ENCODE peak calls at places on chromosome 14, in five cellular contexts. One of them, this sample, is unnamed.
A peak's percentile ranks its signal among the peaks of the same experiment; 100 is the strongest.

GRCh38 chr14:35558680-35559079 is 24.7 kb downstream of the INSM2 start:
- DNase-seq in pulmonary artery endothelial cell: no peak
- DNase-seq in COLO829: peak; percentile 56
- DNase-seq in HT-29: no peak
- DNase-seq in CD4-positive, CD25-positive, alpha-beta regulatory T cell: no peak
- DNase-seq in this sample: no peak

GRCh38 chr14:101476931-101477553 is 84.3 kb upstream of the DIO3 start:
- DNase-seq in pulmonary artery endothelial cell: no peak
- DNase-seq in COLO829: no peak
- DNase-seq in HT-29: peak; percentile 86
- DNase-seq in CD4-positive, CD25-positive, alpha-beta regulatory T cell: no peak
- DNase-seq in this sample: no peak

GRCh38 chr14:61201171-61201570 is 80.0 kb downstream of the TMEM30B start:
- DNase-seq in pulmonary artery endothelial cell: no peak
- DNase-seq in COLO829: no peak
- DNase-seq in HT-29: no peak
- DNase-seq in CD4-positive, CD25-positive, alpha-beta regulatory T cell: no peak
- DNase-seq in this sample: no peak

GRCh38 chr14:24122971-24123370 is 7.5 kb upstream of the FITM1 start:
- DNase-seq in pulmonary artery endothelial cell: no peak
- DNase-seq in COLO829: no peak
- DNase-seq in HT-29: no peak
- DNase-seq in CD4-positive, CD25-positive, alpha-beta regulatory T cell: no peak
- DNase-seq in this sample: no peak

GRCh38 chr14:58697266-58697926 is 59.6 kb downstream of the DACT1 start:
- DNase-seq in pulmonary artery endothelial cell: no peak
- DNase-seq in COLO829: no peak
- DNase-seq in HT-29: no peak
- DNase-seq in CD4-positive, CD25-positive, alpha-beta regulatory T cell: no peak
- DNase-seq in this sample: no peak

GRCh38 chr14:85233756-85234545 is 296.0 kb upstream of the FLRT2 start:
- DNase-seq in pulmonary artery endothelial cell: peak; percentile 4
- DNase-seq in COLO829: no peak
- DNase-seq in HT-29: peak; percentile 33
- DNase-seq in CD4-positive, CD25-positive, alpha-beta regulatory T cell: no peak
- DNase-seq in this sample: no peak

GRCh38 chr14:73795974-73796373 is 55.7 kb upstream of the PTGR2 start:
- DNase-seq in pulmonary artery endothelial cell: no peak
- DNase-seq in COLO829: no peak
- DNase-seq in HT-29: peak; percentile 76
- DNase-seq in CD4-positive, CD25-positive, alpha-beta regulatory T cell: no peak
- DNase-seq in this sample: no peak

GRCh38 chr14:69101331-69101826 is 51.5 kb downstream of the DCAF5 start:
- DNase-seq in pulmonary artery endothelial cell: no peak
- DNase-seq in COLO829: no peak
- DNase-seq in HT-29: peak; percentile 64
- DNase-seq in CD4-positive, CD25-positive, alpha-beta regulatory T cell: no peak
- DNase-seq in this sample: no peak

GRCh38 chr14:99752486-99753121 is 40.6 kb upstream of the EML1 start:
- DNase-seq in pulmonary artery endothelial cell: peak; percentile 44
- DNase-seq in COLO829: no peak
- DNase-seq in HT-29: no peak
- DNase-seq in CD4-positive, CD25-positive, alpha-beta regulatory T cell: no peak
- DNase-seq in this sample: no peak

GRCh38 chr14:101335061-101335661 is 226.1 kb upstream of the DIO3 start:
- DNase-seq in pulmonary artery endothelial cell: no peak
- DNase-seq in COLO829: no peak
- DNase-seq in HT-29: no peak
- DNase-seq in CD4-positive, CD25-positive, alpha-beta regulatory T cell: no peak
- DNase-seq in this sample: no peak

GRCh38 chr14:101833045-101833444 is 71.5 kb downstream of the PPP2R5C start:
- DNase-seq in pulmonary artery endothelial cell: no peak
- DNase-seq in COLO829: no peak
- DNase-seq in HT-29: no peak
- DNase-seq in CD4-positive, CD25-positive, alpha-beta regulatory T cell: no peak
- DNase-seq in this sample: no peak

GRCh38 chr14:90573385-90574105 is 176.7 kb downstream of the CALM1 start:
- DNase-seq in pulmonary artery endothelial cell: no peak
- DNase-seq in COLO829: no peak
- DNase-seq in HT-29: no peak
- DNase-seq in CD4-positive, CD25-positive, alpha-beta regulatory T cell: no peak
- DNase-seq in this sample: no peak

GRCh38 chr14:49882826-49883694 is 9.8 kb upstream of the ARF6 start:
- DNase-seq in pulmonary artery endothelial cell: no peak
- DNase-seq in COLO829: no peak
- DNase-seq in HT-29: no peak
- DNase-seq in CD4-positive, CD25-positive, alpha-beta regulatory T cell: no peak
- DNase-seq in this sample: no peak

GRCh38 chr14:55221186-55221585 is 29.8 kb upstream of the DLGAP5 start:
- DNase-seq in pulmonary artery endothelial cell: peak; percentile 46
- DNase-seq in COLO829: peak; percentile 30
- DNase-seq in HT-29: no peak
- DNase-seq in CD4-positive, CD25-positive, alpha-beta regulatory T cell: no peak
- DNase-seq in this sample: no peak

GRCh38 chr14:71463807-71464206 is 468.4 kb upstream of the RGS6 start:
- DNase-seq in pulmonary artery endothelial cell: no peak
- DNase-seq in COLO829: no peak
- DNase-seq in HT-29: no peak
- DNase-seq in CD4-positive, CD25-positive, alpha-beta regulatory T cell: no peak
- DNase-seq in this sample: no peak

GRCh38 chr14:77141592-77142288 is at the start of gene ZDHHC22:
- DNase-seq in pulmonary artery endothelial cell: no peak
- DNase-seq in COLO829: no peak
- DNase-seq in HT-29: no peak
- DNase-seq in CD4-positive, CD25-positive, alpha-beta regulatory T cell: no peak
- DNase-seq in this sample: no peak

GRCh38 chr14:101315802-101316296 is 245.4 kb upstream of the DIO3 start:
- DNase-seq in pulmonary artery endothelial cell: no peak
- DNase-seq in COLO829: no peak
- DNase-seq in HT-29: no peak
- DNase-seq in CD4-positive, CD25-positive, alpha-beta regulatory T cell: no peak
- DNase-seq in this sample: no peak

GRCh38 chr14:33589334-33589733 is 361.5 kb downstream of the EGLN3 start:
- DNase-seq in pulmonary artery endothelial cell: no peak
- DNase-seq in COLO829: no peak
- DNase-seq in HT-29: peak; percentile 1
- DNase-seq in CD4-positive, CD25-positive, alpha-beta regulatory T cell: no peak
- DNase-seq in this sample: no peak

GRCh38 chr14:31937730-31938346 is 139.3 kb upstream of the ARHGAP5 start:
- DNase-seq in pulmonary artery endothelial cell: peak; percentile 30
- DNase-seq in COLO829: peak; percentile 85
- DNase-seq in HT-29: peak; percentile 72
- DNase-seq in CD4-positive, CD25-positive, alpha-beta regulatory T cell: peak; percentile 36
- DNase-seq in this sample: no peak

GRCh38 chr14:51929156-51929555 is 60.2 kb upstream of the RTRAF start:
- DNase-seq in pulmonary artery endothelial cell: no peak
- DNase-seq in COLO829: peak; percentile 65
- DNase-seq in HT-29: no peak
- DNase-seq in CD4-positive, CD25-positive, alpha-beta regulatory T cell: no peak
- DNase-seq in this sample: no peak

GRCh38 chr14:81273521-81273920 is 52.8 kb upstream of the GTF2A1 start:
- DNase-seq in pulmonary artery endothelial cell: no peak
- DNase-seq in COLO829: no peak
- DNase-seq in HT-29: no peak
- DNase-seq in CD4-positive, CD25-positive, alpha-beta regulatory T cell: no peak
- DNase-seq in this sample: no peak

GRCh38 chr14:23816371-23816770 is 137.2 kb upstream of the DHRS4 start:
- DNase-seq in pulmonary artery endothelial cell: no peak
- DNase-seq in COLO829: no peak
- DNase-seq in HT-29: peak; percentile 27
- DNase-seq in CD4-positive, CD25-positive, alpha-beta regulatory T cell: no peak
- DNase-seq in this sample: no peak

GRCh38 chr14:62209287-62209899 is 447.2 kb downstream of the SNAPC1 start:
- DNase-seq in pulmonary artery endothelial cell: peak; percentile 69
- DNase-seq in COLO829: no peak
- DNase-seq in HT-29: no peak
- DNase-seq in CD4-positive, CD25-positive, alpha-beta regulatory T cell: no peak
- DNase-seq in this sample: no peak

GRCh38 chr14:91127411-91127810 is 13.5 kb downstream of the DGLUCY start:
- DNase-seq in pulmonary artery endothelial cell: no peak
- DNase-seq in COLO829: no peak
- DNase-seq in HT-29: no peak
- DNase-seq in CD4-positive, CD25-positive, alpha-beta regulatory T cell: no peak
- DNase-seq in this sample: no peak

GRCh38 chr14:103151270-103151933 is 28.1 kb downstream of the TNFAIP2 start:
- DNase-seq in pulmonary artery endothelial cell: no peak
- DNase-seq in COLO829: peak; percentile 40
- DNase-seq in HT-29: no peak
- DNase-seq in CD4-positive, CD25-positive, alpha-beta regulatory T cell: no peak
- DNase-seq in this sample: no peak

GRCh38 chr14:105085766-105086165 is 20.5 kb upstream of the GPR132 start:
- DNase-seq in pulmonary artery endothelial cell: no peak
- DNase-seq in COLO829: no peak
- DNase-seq in HT-29: no peak
- DNase-seq in CD4-positive, CD25-positive, alpha-beta regulatory T cell: no peak
- DNase-seq in this sample: no peak

GRCh38 chr14:70289138-70289537 is 70.3 kb downstream of the COX16 start:
- DNase-seq in pulmonary artery endothelial cell: no peak
- DNase-seq in COLO829: peak; percentile 11
- DNase-seq in HT-29: no peak
- DNase-seq in CD4-positive, CD25-positive, alpha-beta regulatory T cell: no peak
- DNase-seq in this sample: peak; percentile 38

GRCh38 chr14:34436118-34436905 is 25.7 kb downstream of the SPTSSA start:
- DNase-seq in pulmonary artery endothelial cell: no peak
- DNase-seq in COLO829: no peak
- DNase-seq in HT-29: no peak
- DNase-seq in CD4-positive, CD25-positive, alpha-beta regulatory T cell: no peak
- DNase-seq in this sample: no peak

GRCh38 chr14:100325231-100325632 is 2.1 kb downstream of the SLC25A47 start:
- DNase-seq in pulmonary artery endothelial cell: no peak
- DNase-seq in COLO829: no peak
- DNase-seq in HT-29: no peak
- DNase-seq in CD4-positive, CD25-positive, alpha-beta regulatory T cell: no peak
- DNase-seq in this sample: no peak

GRCh38 chr14:89648510-89648909 is 231.5 kb upstream of the FOXN3 start:
- DNase-seq in pulmonary artery endothelial cell: no peak
- DNase-seq in COLO829: no peak
- DNase-seq in HT-29: no peak
- DNase-seq in CD4-positive, CD25-positive, alpha-beta regulatory T cell: no peak
- DNase-seq in this sample: no peak

GRCh38 chr14:23520899-23521521 is 30.6 kb downstream of the ZFHX2 start:
- DNase-seq in pulmonary artery endothelial cell: no peak
- DNase-seq in COLO829: no peak
- DNase-seq in HT-29: no peak
- DNase-seq in CD4-positive, CD25-positive, alpha-beta regulatory T cell: no peak
- DNase-seq in this sample: no peak

GRCh38 chr14:34359423-34360120 is 102.5 kb downstream of the SPTSSA start:
- DNase-seq in pulmonary artery endothelial cell: no peak
- DNase-seq in COLO829: no peak
- DNase-seq in HT-29: no peak
- DNase-seq in CD4-positive, CD25-positive, alpha-beta regulatory T cell: no peak
- DNase-seq in this sample: no peak

GRCh38 chr14:93042968-93043940 is 72.5 kb downstream of the ITPK1 start:
- DNase-seq in pulmonary artery endothelial cell: no peak
- DNase-seq in COLO829: peak; percentile 58
- DNase-seq in HT-29: peak; percentile 91
- DNase-seq in CD4-positive, CD25-positive, alpha-beta regulatory T cell: no peak
- DNase-seq in this sample: no peak

GRCh38 chr14:64755661-64756265 is 51.5 kb downstream of the PLEKHG3 start:
- DNase-seq in pulmonary artery endothelial cell: no peak
- DNase-seq in COLO829: no peak
- DNase-seq in HT-29: peak; percentile 58
- DNase-seq in CD4-positive, CD25-positive, alpha-beta regulatory T cell: peak; percentile 52
- DNase-seq in this sample: no peak

GRCh38 chr14:29536886-29537511 is 390.6 kb downstream of the PRKD1 start:
- DNase-seq in pulmonary artery endothelial cell: no peak
- DNase-seq in COLO829: no peak
- DNase-seq in HT-29: peak; percentile 12
- DNase-seq in CD4-positive, CD25-positive, alpha-beta regulatory T cell: no peak
- DNase-seq in this sample: no peak